ENCODE peak calls at places on chromosomes 12 and 14, in ten cellular contexts. One of them, this sample, is unnamed.

GRCh38 chr14:105059035-105059916 is 6.0 kb downstream of the GPR132 start:
- DNase-seq in fibroblast of the conjunctiva: no peak
- DNase-seq in activated T-helper 1 cell treated with anti-CD3 and anti-CD28 coated beads, Interleukin-12 subunit alpha, Interleukin-12 subunit beta, Interleukin-2, Interleukin-4 antibody, amounts not matched to agents 30 ng/mL and 10 ng/mL and 1 ng/mL, durations not matched to agents 14 hours and 24 hours and 36 hours: no peak
- DNase-seq in cardiac muscle cell: no peak
- DNase-seq in A172: no peak
- DNase-seq in hypothalamus: no peak
- DNase-seq in T-helper 9 cell: peak
- DNase-seq in T-helper 22 cell: peak
- DNase-seq in psoas muscle: peak
- DNase-seq in MM.1S: no peak
- DNase-seq in this sample: no peak

GRCh38 chr14:100145682-100146464 is 13.6 kb downstream of the DEGS2 start:
- DNase-seq in psoas muscle: no peak
- DNase-seq in fibroblast of the conjunctiva: no peak
- DNase-seq in MM.1S: no peak
- DNase-seq in T-helper 22 cell: no peak
- DNase-seq in activated T-helper 1 cell treated with anti-CD3 and anti-CD28 coated beads, Interleukin-12 subunit alpha, Interleukin-12 subunit beta, Interleukin-2, Interleukin-4 antibody, amounts not matched to agents 30 ng/mL and 10 ng/mL and 1 ng/mL, durations not matched to agents 14 hours and 24 hours and 36 hours: no peak
- DNase-seq in A172: no peak
- DNase-seq in cardiac muscle cell: no peak
- DNase-seq in hypothalamus: no peak
- DNase-seq in T-helper 9 cell: no peak
- DNase-seq in this sample: no peak

GRCh38 chr12:120257041-120257821 is 8.3 kb downstream of the PXN start:
- DNase-seq in MM.1S: no peak
- DNase-seq in activated T-helper 1 cell treated with anti-CD3 and anti-CD28 coated beads, Interleukin-12 subunit alpha, Interleukin-12 subunit beta, Interleukin-2, Interleukin-4 antibody, amounts not matched to agents 30 ng/mL and 10 ng/mL and 1 ng/mL, durations not matched to agents 14 hours and 24 hours and 36 hours: no peak
- DNase-seq in cardiac muscle cell: peak
- DNase-seq in T-helper 9 cell: no peak
- DNase-seq in A172: peak
- DNase-seq in psoas muscle: peak
- DNase-seq in hypothalamus: no peak
- DNase-seq in T-helper 22 cell: no peak
- DNase-seq in fibroblast of the conjunctiva: peak
- DNase-seq in this sample: peak

GRCh38 chr12:55637467-55637866 is 775 bp downstream of the OR10P1 start:
- DNase-seq in T-helper 22 cell: no peak
- DNase-seq in psoas muscle: no peak
- DNase-seq in MM.1S: no peak
- DNase-seq in activated T-helper 1 cell treated with anti-CD3 and anti-CD28 coated beads, Interleukin-12 subunit alpha, Interleukin-12 subunit beta, Interleukin-2, Interleukin-4 antibody, amounts not matched to agents 30 ng/mL and 10 ng/mL and 1 ng/mL, durations not matched to agents 14 hours and 24 hours and 36 hours: peak
- DNase-seq in A172: no peak
- DNase-seq in T-helper 9 cell: no peak
- DNase-seq in cardiac muscle cell: no peak
- DNase-seq in hypothalamus: no peak
- DNase-seq in fibroblast of the conjunctiva: no peak
- DNase-seq in this sample: no peak

GRCh38 chr12:27711312-27711682 is 665 bp downstream of the MRPS35 start:
- DNase-seq in MM.1S: peak
- DNase-seq in T-helper 22 cell: no peak
- DNase-seq in hypothalamus: no peak
- DNase-seq in T-helper 9 cell: no peak
- DNase-seq in cardiac muscle cell: no peak
- DNase-seq in psoas muscle: no peak
- DNase-seq in fibroblast of the conjunctiva: no peak
- DNase-seq in activated T-helper 1 cell treated with anti-CD3 and anti-CD28 coated beads, Interleukin-12 subunit alpha, Interleukin-12 subunit beta, Interleukin-2, Interleukin-4 antibody, amounts not matched to agents 30 ng/mL and 10 ng/mL and 1 ng/mL, durations not matched to agents 14 hours and 24 hours and 36 hours: no peak
- DNase-seq in A172: peak
- DNase-seq in this sample: no peak

GRCh38 chr14:24179961-24180726 is 8.3 kb downstream of the REC8 start:
- DNase-seq in MM.1S: no peak
- DNase-seq in hypothalamus: peak
- DNase-seq in T-helper 9 cell: no peak
- DNase-seq in A172: peak
- DNase-seq in activated T-helper 1 cell treated with anti-CD3 and anti-CD28 coated beads, Interleukin-12 subunit alpha, Interleukin-12 subunit beta, Interleukin-2, Interleukin-4 antibody, amounts not matched to agents 30 ng/mL and 10 ng/mL and 1 ng/mL, durations not matched to agents 14 hours and 24 hours and 36 hours: no peak
- DNase-seq in psoas muscle: peak
- DNase-seq in T-helper 22 cell: no peak
- DNase-seq in fibroblast of the conjunctiva: no peak
- DNase-seq in cardiac muscle cell: peak
- DNase-seq in this sample: peak

GRCh38 chr12:65953621-65954020 is 129.3 kb downstream of the HMGA2 start:
- DNase-seq in T-helper 9 cell: no peak
- DNase-seq in fibroblast of the conjunctiva: no peak
- DNase-seq in MM.1S: no peak
- DNase-seq in cardiac muscle cell: peak
- DNase-seq in psoas muscle: no peak
- DNase-seq in activated T-helper 1 cell treated with anti-CD3 and anti-CD28 coated beads, Interleukin-12 subunit alpha, Interleukin-12 subunit beta, Interleukin-2, Interleukin-4 antibody, amounts not matched to agents 30 ng/mL and 10 ng/mL and 1 ng/mL, durations not matched to agents 14 hours and 24 hours and 36 hours: no peak
- DNase-seq in T-helper 22 cell: no peak
- DNase-seq in A172: no peak
- DNase-seq in hypothalamus: no peak
- DNase-seq in this sample: no peak

GRCh38 chr12:16920451-16920850 is 314.5 kb upstream of the LMO3 start:
- DNase-seq in activated T-helper 1 cell treated with anti-CD3 and anti-CD28 coated beads, Interleukin-12 subunit alpha, Interleukin-12 subunit beta, Interleukin-2, Interleukin-4 antibody, amounts not matched to agents 30 ng/mL and 10 ng/mL and 1 ng/mL, durations not matched to agents 14 hours and 24 hours and 36 hours: no peak
- DNase-seq in T-helper 9 cell: no peak
- DNase-seq in T-helper 22 cell: no peak
- DNase-seq in hypothalamus: no peak
- DNase-seq in psoas muscle: no peak
- DNase-seq in MM.1S: no peak
- DNase-seq in A172: no peak
- DNase-seq in cardiac muscle cell: no peak
- DNase-seq in fibroblast of the conjunctiva: no peak
- DNase-seq in this sample: no peak